ENCODE peak calls at places on chromosomes 5 and 9, in nine cellular contexts. K, H, S, E, T, P, C, O and Z are unnamed samples.
A peak's percentile ranks its signal among the peaks of the same experiment; 100 is the strongest.

GRCh38 chr5:65722575-65723424 is 795 bp downstream of the NLN start:
- DNase-seq in C (peak; percentile 23), K (no peak), E (peak; percentile 21), H (no peak), S (peak; percentile 19), P (no peak), T (no peak), O (peak; percentile 22), Z (no peak)

GRCh38 chr5:11046160-11046559 is 285.1 kb upstream of the DAP start:
- DNase-seq in S (no peak), K (no peak), C (no peak), P (no peak), E (no peak), H (no peak), T (no peak), O (no peak), Z (no peak)

GRCh38 chr5:74492230-74492629 is 148.3 kb downstream of the ENC1 start:
- DNase-seq in T (no peak), O (no peak), P (no peak), K (no peak), H (no peak), C (no peak), E (no peak), S (no peak), Z (no peak)

GRCh38 chr9:19934301-19934868 is 145.5 kb upstream of the SLC24A2 start:
- DNase-seq in T (no peak), C (peak; percentile 35), P (peak; percentile 17), E (peak; percentile 31), O (no peak), H (peak; percentile 85), K (peak; percentile 33), S (no peak), Z (no peak)

GRCh38 chr9:81759680-81760215 is 70.4 kb upstream of the TLE1 start:
- DNase-seq in H (no peak), O (no peak), T (no peak), P (no peak), K (no peak), S (peak; percentile 21), C (no peak), E (peak; percentile 78), Z (no peak)

GRCh38 chr5:760363-761205 is 23.9 kb downstream of the ZDHHC11B start:
- DNase-seq in H (peak; percentile 51), T (no peak), C (peak; percentile 15), O (no peak), E (peak; percentile 14), S (no peak), K (peak; percentile 31), P (no peak), Z (peak; percentile 17)

GRCh38 chr9:98326402-98327248 is 71.2 kb upstream of the TBC1D2 start:
- DNase-seq in S (no peak), H (no peak), T (no peak), O (no peak), C (no peak), E (no peak), K (no peak), P (no peak), Z (peak; percentile 5)

GRCh38 chr5:60387041-60387440 is 312.9 kb downstream of the DEPDC1B start:
- DNase-seq in P (no peak), C (no peak), T (no peak), H (no peak), K (no peak), S (no peak), O (no peak), E (no peak), Z (no peak)

DNA sequence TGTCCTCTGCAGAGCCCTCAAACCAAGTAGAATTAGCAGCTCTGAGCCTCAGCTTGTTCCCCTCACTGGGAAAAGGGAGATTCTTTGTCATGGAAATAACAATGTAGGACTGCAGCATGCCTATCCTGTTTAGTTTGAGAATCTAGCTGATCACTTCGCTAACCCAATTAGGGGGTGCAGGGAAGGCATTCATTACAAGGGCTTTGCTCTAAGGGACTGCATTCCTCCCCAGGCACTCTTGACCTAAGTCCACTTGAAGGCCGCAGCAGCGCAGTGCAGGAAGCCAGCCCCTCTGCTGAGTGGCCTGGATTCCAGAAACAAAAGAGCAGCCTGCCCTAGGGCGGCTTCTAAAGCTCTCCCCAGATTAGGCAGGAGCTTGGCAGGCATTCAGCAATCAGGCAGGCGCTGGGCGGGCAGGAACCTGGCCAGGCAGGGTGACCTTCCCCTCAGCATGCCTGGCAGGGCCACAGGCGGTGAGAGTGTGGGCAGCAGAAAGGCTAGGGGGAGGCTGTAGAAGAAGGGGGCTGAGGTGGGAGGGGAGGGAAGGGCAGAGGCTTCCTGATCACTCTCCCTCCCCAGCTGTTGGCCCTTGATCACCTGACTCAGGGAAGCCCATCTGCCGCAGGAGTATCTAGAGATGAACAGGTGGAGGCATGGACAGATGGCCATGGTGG is 24.8 kb downstream of the CCNJL start:
- DNase-seq in E (peak; percentile 93), T (peak; percentile 22), S (no peak), H (peak; percentile 83), K (peak; percentile 86), O (peak; percentile 35), P (no peak), C (peak; percentile 72), Z (peak; percentile 52)
- TF ChIP-seq POLR2A in E (peak; percentile 45), T (no peak), S (no peak), H (no peak), K (no peak), O (no peak), P (no peak), C (no peak), Z (no peak)

GRCh38 chr9:36191696-36192095 is 975 bp downstream of the CLTA start:
- DNase-seq in C (no peak), K (no peak), H (no peak), E (no peak), T (no peak), O (no peak), P (no peak), S (no peak), Z (no peak)

GRCh38 chr9:36191290-36191645 is 547 bp downstream of the CLTA start:
- DNase-seq in P (no peak), C (no peak), O (no peak), K (peak; percentile 31), E (no peak), T (no peak), H (no peak), S (no peak), Z (no peak)

GRCh38 chr9:36190388-36191289 is at the start of gene CLTA:
- DNase-seq in C (peak; percentile 92), O (peak; percentile 94), T (peak; percentile 98), H (peak; percentile 94), S (peak; percentile 98), K (peak; percentile 97), P (peak; percentile 93), E (peak; percentile 99), Z (peak; percentile 99)

GRCh38 chr9:36188212-36188611 is 2.5 kb upstream of the CLTA start:
- DNase-seq in O (no peak), K (no peak), E (no peak), P (no peak), T (no peak), S (no peak), H (no peak), C (no peak), Z (no peak)

DNA sequence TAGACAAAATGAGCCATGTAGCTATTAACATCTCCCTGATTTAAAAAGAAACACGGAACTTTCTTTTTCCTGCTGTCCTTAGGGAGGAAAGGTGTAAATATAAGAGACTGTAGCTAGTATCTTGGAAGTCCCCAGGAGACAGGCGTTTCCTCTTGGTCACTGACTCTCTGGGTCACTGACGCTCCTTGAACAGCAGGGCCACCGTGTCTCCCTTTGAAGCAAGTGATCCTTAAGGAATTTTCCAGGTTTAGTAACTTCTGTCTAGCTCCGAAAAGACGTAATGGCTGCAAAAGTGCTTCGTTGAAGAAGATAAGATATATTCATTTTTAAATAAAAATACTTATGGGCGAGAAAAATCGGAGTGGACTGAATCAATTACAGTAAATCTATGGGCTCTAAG is 743 bp upstream of the CLTA start:
- DNase-seq in S (no peak), C (no peak), P (no peak), E (peak; percentile 41), K (no peak), O (no peak), T (no peak), H (no peak), Z (no peak)
- TF ChIP-seq CTCF in S (no peak), C (no peak), P (no peak), E (no peak), K (no peak), O (no peak), T (no peak), H (no peak), Z (no peak)

GRCh38 chr9:93112116-93112863 is 16.3 kb downstream of the CARD19 start:
- DNase-seq in S (no peak), E (peak; percentile 72), O (peak; percentile 13), T (no peak), H (no peak), K (no peak), C (peak; percentile 19), P (no peak), Z (peak; percentile 38)

GRCh38 chr9:93111001-93111370 is 15.0 kb downstream of the CARD19 start:
- DNase-seq in K (no peak), T (no peak), E (peak; percentile 13), O (peak; percentile 10), S (no peak), H (no peak), C (no peak), P (peak; percentile 4), Z (no peak)

GRCh38 chr9:93111371-93112115 is 15.5 kb downstream of the CARD19 start:
- DNase-seq in O (peak; percentile 12), H (peak; percentile 75), K (no peak), P (no peak), T (no peak), C (peak; percentile 17), E (peak; percentile 79), S (no peak), Z (peak; percentile 47)

GRCh38 chr9:93114169-93114983 is 18.4 kb downstream of the CARD19 start:
- DNase-seq in K (no peak), E (peak; percentile 23), P (no peak), O (peak; percentile 13), S (no peak), C (peak; percentile 21), T (no peak), H (no peak), Z (no peak)

DNA sequence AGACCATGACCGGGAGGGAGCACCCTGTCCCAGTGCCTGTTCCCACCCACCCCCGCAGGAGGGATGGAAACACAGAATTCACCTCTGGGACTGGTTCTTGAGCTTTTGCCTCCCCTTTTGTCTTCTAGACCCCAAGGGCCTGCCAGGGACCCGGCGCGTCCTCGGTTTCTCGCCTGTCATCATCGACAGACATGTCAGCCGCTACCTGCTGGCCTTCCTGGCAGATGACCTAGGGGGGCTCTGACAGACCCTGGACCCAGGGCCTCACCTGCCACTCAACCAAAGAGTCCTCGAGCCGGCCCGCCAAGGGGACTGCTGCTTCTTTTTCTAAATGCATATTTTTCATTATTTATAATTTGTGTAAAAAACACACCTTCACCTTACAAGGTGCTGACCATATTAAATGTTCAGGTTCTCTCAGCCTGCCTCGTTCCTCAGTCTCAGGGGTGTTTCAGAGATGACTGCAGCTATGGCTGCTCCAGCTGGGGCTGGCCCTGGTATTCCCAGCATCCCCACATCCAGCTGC is 16.9 kb downstream of the CARD19 start:
- DNase-seq in C (peak; percentile 17), P (no peak), H (peak; percentile 63), E (peak; percentile 17), S (no peak), O (no peak), T (no peak), K (no peak), Z (no peak)
- H3K27ac ChIP-seq in C (no peak overlapping the region), P (no peak overlapping the region), H (peak overlapping the region; percentile 46), E (peak overlapping the region; percentile 77), S (no peak overlapping the region), O (no peak overlapping the region), T (no peak overlapping the region), K (no peak overlapping the region), Z (no peak overlapping the region)

GRCh38 chr5:100600289-100600994 is 65.3 kb downstream of the FAM174A start:
- DNase-seq in T (no peak), O (no peak), C (no peak), H (no peak), S (no peak), E (no peak), P (no peak), K (no peak), Z (no peak)

GRCh38 chr5:100595812-100596173 is 60.6 kb downstream of the FAM174A start:
- DNase-seq in C (no peak), H (no peak), K (no peak), O (no peak), S (no peak), P (no peak), T (no peak), E (no peak), Z (no peak)

GRCh38 chr5:100590867-100591266 is 55.7 kb downstream of the FAM174A start:
- DNase-seq in H (no peak), T (no peak), O (no peak), P (no peak), S (no peak), E (no peak), K (no peak), C (no peak), Z (no peak)

GRCh38 chr5:100595152-100595811 is 60.1 kb downstream of the FAM174A start:
- DNase-seq in C (peak; percentile 18), P (no peak), T (no peak), S (no peak), K (peak; percentile 28), E (no peak), H (no peak), O (peak; percentile 15), Z (no peak)
- TF ChIP-seq POLR2A in C (no peak), P (no peak), T (no peak), S (no peak), K (no peak), E (no peak), H (no peak), O (no peak), Z (no peak)